ENCODE peak calls at places on chromosomes 1 and 21, in eight cellular contexts. W is tibial nerve; F is ascending aorta; V is CD4-positive, alpha-beta memory T cell; N is gastrocnemius medialis; I is cardiac muscle cell; J is HCT116; Q is left lung. P is an unnamed sample. For H3K4me1 and H3K36me3, the result is how much of the 10 kb centered on the place peaks cover.

GRCh38 chr1:115771094-115771846 is 2.8 kb upstream of the CASQ2 start:
- DNase-seq in W (no peak), F (no peak), V (no peak), N (no peak), I (no peak), J (no peak), Q (no peak), P (peak)

GRCh38 chr1:97820470-97821188 is 100.2 kb downstream of the DPYD start:
- DNase-seq in W (no peak), F (no peak), V (no peak), N (no peak), I (peak), J (peak), Q (no peak), P (no peak)

GRCh38 chr21:26961704-26962103 is 5.2 kb downstream of the ADAMTS5 start:
- DNase-seq in W (no peak), F (no peak), V (no peak), N (no peak), I (no peak), J (no peak), Q (no peak), P (no peak)

GRCh38 chr1:42453386-42453785 is 2.4 kb downstream of the ZMYND12 start:
- DNase-seq in W (no peak), F (no peak), V (no peak), N (no peak), I (no peak), J (no peak), Q (no peak), P (no peak)

GRCh38 chr1:212477014-212477679 is 44.4 kb downstream of the NENF start:
- DNase-seq in W (peak), F (peak), V (peak), N (peak), I (peak), J (peak), Q (no peak), P (peak)

GRCh38 chr1:94876362-94876761 is 50.5 kb downstream of the CNN3 start:
- DNase-seq in W (no peak), F (no peak), V (no peak), N (no peak), I (no peak), J (no peak), Q (no peak), P (no peak)

GRCh38 chr1:53016705-53017104 is 45.3 kb upstream of the PODN start:
- DNase-seq in W (no peak), F (no peak), V (no peak), N (no peak), I (peak), J (no peak), Q (no peak), P (no peak)

GRCh38 chr1:55284856-55285255 is 69.7 kb upstream of the USP24 start:
- DNase-seq in W (peak), F (no peak), V (peak), N (no peak), I (peak), J (peak), Q (no peak), P (no peak)

GRCh38 chr1:205631010-205631726 is 643 bp downstream of the ELK4 start:
- DNase-seq in W (peak), F (peak), V (peak), N (peak), I (peak), J (peak), Q (peak), P (peak)

GRCh38 chr1:59596956-59597355 is 217.8 kb upstream of the HOOK1 start:
- DNase-seq in W (no peak), F (no peak), V (no peak), N (no peak), I (no peak), J (no peak), Q (no peak), P (no peak)

GRCh38 chr1:205124726-205125125 is 2.9 kb upstream of the RBBP5 start:
- DNase-seq in W (no peak), F (no peak), V (no peak), N (no peak), I (no peak), J (no peak), Q (no peak), P (no peak)

GRCh38 chr1:70966018-70966638 is 81.5 kb downstream of the PTGER3 start:
- DNase-seq in W (no peak), F (no peak), V (no peak), N (no peak), I (peak), J (peak), Q (no peak), P (no peak)

GRCh38 chr1:69120828-69121227 is 446.9 kb upstream of the LRRC7 start:
- DNase-seq in W (no peak), F (no peak), V (no peak), N (no peak), I (no peak), J (no peak), Q (no peak), P (no peak)

GRCh38 chr1:16631248-16632043 is 18.1 kb upstream of the NBPF1 start:
- DNase-seq in W (no peak), F (peak), V (no peak), N (peak), I (no peak), J (no peak), Q (peak), P (no peak)

GRCh38 chr1:222754386-222755139 is 17.6 kb downstream of the FAM177B start:
- DNase-seq in W (peak), F (peak), V (no peak), N (peak), I (peak), J (no peak), Q (no peak), P (no peak)

GRCh38 chr1:41347276-41347675 is 14.0 kb upstream of the FOXO6 start:
- DNase-seq in W (no peak), F (peak), V (no peak), N (no peak), I (no peak), J (no peak), Q (no peak), P (no peak)

GRCh38 chr1:112735752-112736151 is 20.6 kb upstream of the PPM1J start:
- DNase-seq in W (no peak), F (no peak), V (no peak), N (no peak), I (peak), J (peak), Q (no peak), P (no peak)

GRCh38 chr1:111736548-111737215 is 2.5 kb downstream of the INKA2 start:
- DNase-seq in W (no peak), F (peak), V (no peak), N (no peak), I (peak), J (no peak), Q (no peak), P (no peak)

DNA sequence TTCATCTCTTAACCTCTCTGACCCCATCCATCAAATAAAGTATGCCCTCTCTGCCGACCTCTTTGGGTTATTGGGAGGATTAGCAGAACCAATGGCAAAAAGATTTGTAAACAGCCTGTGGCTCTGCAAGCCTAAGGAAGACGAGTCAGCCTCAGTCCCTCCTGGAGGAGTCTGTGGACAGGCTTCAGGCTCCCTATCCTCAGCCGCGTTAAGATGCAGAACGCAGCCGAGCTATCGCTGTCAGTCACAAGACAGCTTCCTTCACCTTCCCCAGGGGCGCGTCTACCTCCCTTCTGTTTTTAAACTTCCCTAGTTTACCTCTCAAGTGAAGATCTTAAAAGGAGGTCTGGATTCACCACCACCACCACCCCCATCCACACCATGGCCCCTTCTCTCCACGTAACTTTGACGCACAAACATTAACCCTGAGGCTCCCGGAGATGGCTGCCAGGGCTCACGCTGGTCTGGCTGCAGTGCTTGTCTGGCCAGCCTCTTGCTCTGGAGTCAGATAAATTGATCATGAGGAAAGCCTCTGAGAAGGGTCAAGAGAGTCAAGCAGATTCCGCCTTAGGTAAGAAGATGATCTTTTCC is 767 bp downstream of the CAMK1G start:
- DNase-seq in W (no peak), F (no peak), V (no peak), N (no peak), I (no peak), J (no peak), Q (no peak), P (no peak)
- H3K4me3 ChIP-seq in W (no peak), F (no peak), V (no peak), N (no peak), I (peak), J (no peak), Q (no peak), P (no peak)

DNA sequence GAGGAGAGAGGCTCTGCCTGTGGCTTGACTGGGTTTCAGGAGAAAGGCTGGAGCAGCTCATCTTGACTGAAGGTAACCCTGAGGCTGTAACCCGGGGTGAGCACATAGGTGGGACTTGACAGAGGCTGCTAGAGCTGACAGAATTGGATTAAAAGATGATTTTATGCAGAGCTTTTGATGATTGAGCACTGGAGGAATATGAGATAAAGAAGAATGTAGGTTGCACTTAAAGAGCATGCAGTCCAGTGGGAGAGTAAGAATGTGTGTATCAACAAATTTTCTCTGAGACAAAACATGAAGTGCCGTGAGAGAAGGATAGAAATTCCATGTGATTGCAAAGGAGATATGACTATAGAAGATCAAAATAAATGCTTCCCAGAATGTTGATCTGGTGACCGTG is 17.4 kb downstream of the LAMC1 start:
- DNase-seq in W (no peak), F (no peak), V (no peak), N (no peak), I (no peak), J (no peak), Q (no peak), P (no peak)
- H3K4me1 ChIP-seq in W (under half), F (under half), V (under half), N (half or more), I (under half), J (under half), Q (under half), P (under half)

GRCh38 chr21:45281411-45282282 is 6.0 kb downstream of the POFUT2 start:
- DNase-seq in W (no peak), F (peak), V (no peak), N (no peak), I (no peak), J (no peak), Q (no peak), P (peak)
- H3K36me3 ChIP-seq in W (under half), F (half or more), V (half or more), N (under half), I (half or more), J (under half), Q (under half), P (under half)

GRCh38 chr1:220884981-220885918 is 6.0 kb downstream of the HLX start:
- DNase-seq in W (no peak), F (no peak), V (no peak), N (no peak), I (no peak), J (no peak), Q (no peak), P (no peak)
- H3K4me3 ChIP-seq in W (no peak), F (no peak), V (no peak), N (no peak), I (peak), J (no peak), Q (no peak), P (no peak)

GRCh38 chr21:45914321-45914845 is 67.2 kb upstream of the COL6A1 start:
- DNase-seq in W (no peak), F (no peak), V (no peak), N (no peak), I (no peak), J (no peak), Q (peak), P (no peak)
- H3K4me1 ChIP-seq in W (under half), F (under half), V (under half), N (under half), I (under half), J (under half), Q (under half), P (under half)

P was measured in pancreas.